ENCODE peak calls at places on chromosomes 6 and 20, in eight cellular contexts. K is stimulated activated CD8-positive, alpha-beta memory T cell treated with anti-CD3 and anti-CD28 coated beads, Interleukin-2, amount 100 ng/mL, for 1 hour; Q is fibroblast of gingiva; R is HuH-7.5; J is GM12865; C is GOT3; H is psoas muscle; Y is Peyer's patch. Z is an unnamed sample.

GRCh38 chr20:38196592-38196991 is 31.5 kb upstream of the TGM2 start:
- DNase-seq in K (no peak), Q (peak), R (no peak), J (peak), C (peak), H (peak), Y (no peak), Z (no peak)

GRCh38 chr6:133610974-133611373 is 277.9 kb upstream of the TCF21 start:
- DNase-seq in K (no peak), Q (peak), R (no peak), J (no peak), C (no peak), H (no peak), Y (no peak), Z (no peak)

GRCh38 chr20:37295595-37295994 is 6.1 kb downstream of the MANBAL start:
- DNase-seq in K (no peak), Q (no peak), R (no peak), J (no peak), C (no peak), H (no peak), Y (no peak), Z (peak)

GRCh38 chr6:29800254-29800653 is 27.4 kb upstream of the HLA-G start:
- DNase-seq in K (no peak), Q (no peak), R (no peak), J (no peak), C (no peak), H (no peak), Y (no peak), Z (no peak)

GRCh38 chr6:105087571-105088211 is 92.1 kb downstream of the POPDC3 start:
- DNase-seq in K (no peak), Q (peak), R (no peak), J (peak), C (no peak), H (no peak), Y (no peak), Z (peak)

GRCh38 chr6:31761343-31761742 is 1.1 kb upstream of the SAPCD1 start:
- DNase-seq in K (no peak), Q (no peak), R (no peak), J (no peak), C (no peak), H (no peak), Y (no peak), Z (no peak)

GRCh38 chr6:126076992-126077664 is 90.8 kb downstream of the TRMT11 start:
- DNase-seq in K (no peak), Q (peak), R (no peak), J (no peak), C (no peak), H (no peak), Y (no peak), Z (no peak)

GRCh38 chr20:10634190-10634589 is 39.6 kb downstream of the JAG1 start:
- DNase-seq in K (no peak), Q (no peak), R (no peak), J (no peak), C (no peak), H (no peak), Y (no peak), Z (no peak)

GRCh38 chr6:100664274-100665040 is 199.7 kb upstream of the SIM1 start:
- DNase-seq in K (no peak), Q (peak), R (no peak), J (peak), C (no peak), H (no peak), Y (no peak), Z (peak)

GRCh38 chr6:67221226-67221625 is 1413.9 kb upstream of the ADGRB3 start:
- DNase-seq in K (no peak), Q (no peak), R (no peak), J (no peak), C (no peak), H (no peak), Y (no peak), Z (no peak)

GRCh38 chr6:28767133-28767532 is 156.7 kb downstream of the TRIM27 start:
- DNase-seq in K (no peak), Q (no peak), R (no peak), J (no peak), C (no peak), H (no peak), Y (no peak), Z (no peak)

GRCh38 chr6:53411451-53411850 is 62.7 kb upstream of the ELOVL5 start:
- DNase-seq in K (no peak), Q (no peak), R (no peak), J (no peak), C (no peak), H (no peak), Y (no peak), Z (no peak)

GRCh38 chr20:59354460-59354859 is 54.0 kb downstream of the EDN3 start:
- DNase-seq in K (no peak), Q (no peak), R (no peak), J (no peak), C (no peak), H (no peak), Y (no peak), Z (no peak)

GRCh38 chr20:62321521-62321948 is 18.7 kb downstream of the ADRM1 start:
- DNase-seq in K (no peak), Q (peak), R (no peak), J (peak), C (no peak), H (no peak), Y (no peak), Z (no peak)

GRCh38 chr20:11144114-11144513 is 470.3 kb upstream of the JAG1 start:
- DNase-seq in K (no peak), Q (peak), R (no peak), J (no peak), C (no peak), H (no peak), Y (no peak), Z (no peak)

GRCh38 chr6:163438940-163439335 is 24.4 kb downstream of the QKI start:
- DNase-seq in K (no peak), Q (no peak), R (no peak), J (peak), C (no peak), H (peak), Y (peak), Z (peak)

GRCh38 chr20:63741676-63742380 is 2.3 kb downstream of the SLC2A4RG start:
- DNase-seq in K (no peak), Q (no peak), R (peak), J (no peak), C (no peak), H (peak), Y (no peak), Z (no peak)

GRCh38 chr6:1027109-1027794 is 284.6 kb upstream of the FOXQ1 start:
- DNase-seq in K (no peak), Q (peak), R (no peak), J (no peak), C (no peak), H (no peak), Y (no peak), Z (no peak)

GRCh38 chr20:31476648-31477220 is 1.6 kb downstream of the REM1 start:
- DNase-seq in K (no peak), Q (no peak), R (no peak), J (no peak), C (no peak), H (no peak), Y (no peak), Z (no peak)

GRCh38 chr6:152273638-152274037 is 363.5 kb downstream of the SYNE1 start:
- DNase-seq in K (no peak), Q (no peak), R (no peak), J (no peak), C (no peak), H (peak), Y (no peak), Z (no peak)

GRCh38 chr6:109382576-109383437 is 540 bp upstream of the CD164 start:
- DNase-seq in K (peak), Q (peak), R (peak), J (peak), C (peak), H (peak), Y (peak), Z (peak)

GRCh38 chr6:75213112-75213511 is 7.3 kb upstream of the COL12A1 start:
- DNase-seq in K (no peak), Q (peak), R (no peak), J (no peak), C (no peak), H (no peak), Y (no peak), Z (no peak)

GRCh38 chr6:1604347-1604990 is 5.2 kb upstream of the FOXC1 start:
- DNase-seq in K (peak), Q (no peak), R (peak), J (peak), C (no peak), H (peak), Y (peak), Z (peak)

GRCh38 chr6:166707045-166707444 is 80.0 kb upstream of the RPS6KA2 start:
- DNase-seq in K (no peak), Q (no peak), R (peak), J (peak), C (no peak), H (peak), Y (peak), Z (peak)

GRCh38 chr6:159422041-159422984 is 253.1 kb downstream of the FNDC1 start:
- DNase-seq in K (no peak), Q (no peak), R (no peak), J (no peak), C (no peak), H (no peak), Y (no peak), Z (no peak)

GRCh38 chr6:53956068-53956711 is 155.1 kb upstream of the MLIP start:
- DNase-seq in K (no peak), Q (peak), R (peak), J (peak), C (no peak), H (peak), Y (no peak), Z (peak)

GRCh38 chr20:29301624-29302259 is 1955.7 kb upstream of the DEFB115 start:
- DNase-seq in K (no peak), Q (no peak), R (no peak), J (no peak), C (no peak), H (peak), Y (no peak), Z (no peak)

Z was measured in NCI-H1092 treated with DMSO at 0.1 percent for 48 hours.